ENCODE peak calls at places on chromosomes 2 and 18, in four cellular contexts. Q is K562, U is H1, H is GM12878. N is an unnamed sample.

GRCh38 chr2:20062615-20063545 is 11.5 kb upstream of the LAPTM4A start:
- DNase-seq in Q (no peak), U (no peak), H (no peak), N (no peak)

GRCh38 chr18:30486856-30487255 is 555.7 kb downstream of the DSC3 start:
- DNase-seq in Q (no peak), U (no peak), H (no peak), N (no peak)

GRCh38 chr2:75561566-75562512 is 1.1 kb upstream of the EVA1A start:
- DNase-seq in Q (no peak), U (no peak), H (no peak), N (no peak)

GRCh38 chr2:52115750-52116149 is 1083.8 kb upstream of the NRXN1 start:
- DNase-seq in Q (no peak), U (no peak), H (no peak), N (no peak)

GRCh38 chr2:216535454-216535995 is 36.9 kb downstream of the RPL37A start:
- DNase-seq in Q (no peak), U (no peak), H (no peak), N (no peak)

GRCh38 chr18:3799515-3799914 is 349.5 kb downstream of the TGIF1 start:
- DNase-seq in Q (no peak), U (no peak), H (no peak), N (no peak)

GRCh38 chr2:9820020-9820973 is 23.0 kb upstream of the TAF1B start:
- DNase-seq in Q (no peak), U (peak; percentile 39), H (no peak), N (no peak)

GRCh38 chr2:42001696-42002331 is 46.0 kb upstream of the PKDCC start:
- DNase-seq in Q (no peak), U (no peak), H (no peak), N (no peak)

GRCh38 chr2:9288233-9288632 is 81.6 kb downstream of the ASAP2 start:
- DNase-seq in Q (no peak), U (no peak), H (no peak), N (no peak)

GRCh38 chr18:76208632-76209308 is 286.3 kb downstream of the ZNF516 start:
- DNase-seq in Q (no peak), U (no peak), H (no peak), N (no peak)

GRCh38 chr18:69239849-69240248 is 160.8 kb upstream of the DOK6 start:
- DNase-seq in Q (no peak), U (no peak), H (no peak), N (no peak)

GRCh38 chr2:222052934-222053367 is 245.8 kb downstream of the PAX3 start:
- DNase-seq in Q (no peak), U (peak; percentile 61), H (no peak), N (peak; percentile 22)

GRCh38 chr2:10173258-10174005 is 50.9 kb downstream of the RRM2 start:
- DNase-seq in Q (no peak), U (no peak), H (no peak), N (no peak)

GRCh38 chr2:61218076-61218816 is 56.3 kb downstream of the C2orf74 start:
- DNase-seq in Q (no peak), U (no peak), H (no peak), N (no peak)

GRCh38 chr2:61218817-61219170 is 56.8 kb downstream of the C2orf74 start:
- DNase-seq in Q (no peak), U (no peak), H (no peak), N (no peak)

GRCh38 chr2:61210332-61210981 is 48.5 kb downstream of the C2orf74 start:
- DNase-seq in Q (no peak), U (no peak), H (no peak), N (no peak)

DNA sequence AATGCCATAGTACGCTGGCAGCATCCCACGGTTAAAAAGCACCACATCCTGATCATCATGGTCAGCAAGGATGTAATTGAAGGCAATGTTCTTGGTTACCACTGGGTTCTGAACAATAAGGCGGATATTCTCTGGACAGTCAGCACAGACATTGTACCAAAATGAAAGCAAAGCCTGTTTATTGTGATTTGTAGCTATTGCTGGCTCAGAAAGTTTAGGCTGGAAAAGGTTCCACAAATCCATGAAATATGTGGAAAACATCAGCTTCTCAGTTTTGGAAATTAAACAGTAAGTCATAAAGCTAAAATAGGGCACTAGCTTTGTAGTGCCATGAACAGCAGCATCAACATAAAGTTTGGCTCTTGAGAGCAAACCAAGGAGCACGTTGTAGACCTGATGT is 52.2 kb downstream of the C2orf74 start:
- DNase-seq in Q (no peak), U (no peak), H (no peak), N (no peak)
- TF ChIP-seq EGR1 in Q (no peak), U (no peak), H (no peak), N (no peak)

DNA sequence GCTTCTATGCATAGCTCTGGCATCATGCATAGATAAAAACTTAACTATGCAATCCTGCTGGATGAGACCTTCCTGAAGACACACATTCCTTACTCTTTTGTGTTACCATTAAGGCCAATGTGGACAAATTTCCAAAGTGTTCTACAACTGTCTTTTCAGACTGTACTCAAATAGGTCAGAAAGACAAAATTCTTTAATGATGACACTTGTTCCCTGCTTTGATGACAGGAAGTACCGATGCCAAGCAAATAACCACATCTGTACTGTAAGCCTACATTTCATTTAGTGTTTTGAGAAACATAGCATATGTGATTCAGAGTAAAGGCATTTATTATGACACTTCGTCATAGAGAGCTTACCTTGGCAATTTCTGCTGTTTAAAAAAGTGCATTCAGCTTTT is 55.0 kb downstream of the PMAIP1 start:
- DNase-seq in Q (no peak), U (no peak), H (no peak), N (peak; percentile 84)
- TF ChIP-seq EGR1 in Q (no peak), U (no peak), H (no peak), N (no peak)

DNA sequence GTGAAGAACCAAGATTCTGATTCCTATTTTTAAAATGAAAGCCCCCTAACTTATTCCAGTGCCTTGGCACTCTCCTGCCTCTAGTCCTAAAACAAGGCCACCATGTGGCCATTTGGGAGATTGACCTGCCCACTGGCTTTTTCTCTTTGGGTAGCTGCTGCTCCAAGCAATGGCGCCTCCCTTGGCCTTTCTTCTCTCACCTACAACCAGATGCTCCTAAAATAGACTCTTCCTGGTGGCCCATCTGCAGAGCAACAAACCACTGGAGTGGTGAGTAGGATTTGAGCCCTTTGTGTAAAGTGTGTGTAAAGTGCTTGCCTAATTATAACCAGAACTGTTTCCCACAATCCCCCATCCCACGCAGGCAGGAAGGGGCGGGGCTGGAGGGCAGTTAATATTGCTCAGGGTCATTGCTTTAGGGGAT is 114.2 kb downstream of the FHOD3 start:
- DNase-seq in Q (peak; percentile 49), U (no peak), H (no peak), N (peak; percentile 50)
- TF ChIP-seq EGR1 in Q (peak; percentile 21), U (no peak), H (no peak), N (no peak)

GRCh38 chr2:121071058-121071504 is 213.9 kb downstream of the TFCP2L1 start:
- DNase-seq in Q (peak; percentile 81), U (no peak), H (no peak), N (peak; percentile 19)
- TF ChIP-seq EGR1 in Q (no peak), U (no peak), H (no peak), N (no peak)

GRCh38 chr2:105454801-105455485 is 56.1 kb upstream of the FHL2 start:
- DNase-seq in Q (peak; percentile 37), U (no peak), H (peak; percentile 1), N (peak; percentile 69)
- TF ChIP-seq EGR1 in Q (no peak), U (no peak), H (no peak), N (no peak)

GRCh38 chr2:18752022-18752493 is 162.7 kb upstream of the NT5C1B start:
- DNase-seq in Q (no peak), U (no peak), H (no peak), N (no peak)

GRCh38 chr2:18754286-18754685 is 164.9 kb upstream of the NT5C1B start:
- DNase-seq in Q (no peak), U (no peak), H (no peak), N (no peak)

GRCh38 chr2:18753722-18754121 is 164.4 kb upstream of the NT5C1B start:
- DNase-seq in Q (no peak), U (no peak), H (no peak), N (no peak)

GRCh38 chr2:18750662-18751554 is 161.5 kb upstream of the NT5C1B start:
- DNase-seq in Q (no peak), U (no peak), H (no peak), N (no peak)

DNA sequence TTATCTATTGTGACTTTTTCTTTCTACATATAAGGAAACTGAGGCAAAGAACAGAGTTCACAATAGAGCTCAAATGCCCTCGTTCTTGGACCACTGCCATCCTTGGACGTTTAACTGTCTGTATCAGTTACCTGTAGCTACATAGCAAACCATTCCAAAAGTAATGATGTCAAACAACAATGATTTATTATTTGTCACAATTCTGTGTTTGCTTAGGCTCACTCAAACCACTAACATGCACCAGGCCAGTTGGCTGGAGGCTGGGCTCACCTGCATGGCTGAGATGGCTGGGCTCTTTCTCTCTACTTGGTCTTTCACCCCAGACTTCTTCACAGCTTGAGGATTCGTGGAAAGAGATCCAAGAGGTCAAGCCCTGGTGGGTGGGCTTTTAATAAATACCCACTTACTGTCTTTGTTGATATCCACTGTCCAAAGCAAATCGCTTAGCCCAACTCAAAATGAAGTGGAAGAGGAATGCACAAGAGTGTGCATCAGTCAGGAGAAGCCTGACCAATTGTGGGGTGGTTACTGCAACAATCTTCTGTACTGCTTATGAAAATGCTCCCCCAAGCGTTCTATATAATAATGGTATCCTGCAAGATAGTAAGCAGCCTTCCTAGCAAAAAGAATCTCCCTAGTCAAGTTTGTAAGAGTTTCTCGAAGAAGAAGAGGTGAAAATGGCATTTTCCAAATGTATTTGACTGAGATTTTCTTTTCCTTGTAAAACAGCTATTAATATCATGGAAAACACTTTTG is 163.5 kb upstream of the NT5C1B start:
- DNase-seq in Q (no peak), U (no peak), H (no peak), N (no peak)
- TF ChIP-seq EGR1 in Q (no peak), U (no peak), H (no peak), N (no peak)

GRCh38 chr2:206296128-206296527 is 21.7 kb downstream of the ZDBF2 start:
- DNase-seq in Q (no peak), U (no peak), H (no peak), N (no peak)
- TF ChIP-seq EGR1 in Q (no peak), U (no peak), H (no peak), N (no peak)

DNA sequence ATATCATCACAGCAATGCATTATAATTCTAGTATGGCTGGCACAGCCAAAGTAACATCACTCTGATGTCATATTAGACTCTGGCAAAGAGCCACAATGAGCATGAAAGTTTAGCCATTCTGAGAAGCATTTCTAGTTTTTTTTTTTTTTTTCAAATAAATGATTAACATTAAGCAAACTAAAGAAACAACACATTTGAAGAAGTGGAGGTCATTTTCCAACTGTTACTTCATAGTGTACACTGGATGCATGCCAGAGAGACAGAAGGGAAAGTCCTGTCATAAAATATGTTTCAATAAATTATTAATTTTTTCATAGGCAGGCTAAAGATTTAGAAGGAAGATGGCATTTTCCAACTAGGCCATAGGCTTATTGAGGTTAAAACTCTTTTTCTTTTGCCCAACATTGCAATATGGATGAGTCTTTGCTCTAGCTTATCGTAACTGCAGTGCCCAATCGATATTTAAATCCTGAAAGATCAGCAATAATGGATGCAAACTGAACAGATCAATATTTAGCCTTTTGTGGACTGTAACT is 1630.4 kb upstream of the ACVR2A start:
- DNase-seq in Q (no peak), U (no peak), H (no peak), N (no peak)
- TF ChIP-seq EGR1 in Q (no peak), U (no peak), H (no peak), N (no peak)

DNA sequence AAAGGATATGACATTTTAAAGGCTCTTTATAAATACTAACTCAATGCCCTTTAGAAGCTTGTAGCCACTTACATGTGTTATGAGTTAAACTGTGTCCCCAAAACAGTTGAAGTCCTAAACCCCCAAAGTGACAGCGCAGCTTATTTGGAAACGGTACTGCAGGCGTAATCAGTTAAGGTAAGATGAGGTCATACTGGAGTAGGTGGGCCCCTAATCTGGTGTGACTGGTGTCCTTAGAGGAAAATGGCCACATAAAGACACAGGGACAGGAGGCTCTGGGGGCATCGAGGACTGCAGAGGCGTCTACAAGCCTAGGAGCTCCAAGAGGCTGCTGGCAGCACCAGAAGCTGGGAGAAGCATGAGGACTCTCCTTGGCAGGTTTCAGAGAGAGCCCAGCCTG is 8.5 kb downstream of the TXNL4A start:
- DNase-seq in Q (no peak), U (no peak), H (no peak), N (no peak)
- TF ChIP-seq EGR1 in Q (no peak), U (no peak), H (no peak), N (no peak)